ENCODE peak calls at places on chromosomes 13 and 19, in eight cellular contexts. W is iris pigment epithelial cell; Q is progenitor cell of endocrine pancreas; Y is NCI-H1930; F is lung microvascular endothelial cell; O is HFFc6; D is AG08396; I is activated naive CD4-positive, alpha-beta T cell. G is an unnamed sample.

GRCh38 chr13:113609616-113610015 is 25.1 kb downstream of the TFDP1 start:
- DNase-seq in W (no peak), F (no peak), Y (no peak), I (no peak), O (no peak), Q (no peak), D (no peak), G (no peak)

GRCh38 chr19:38303517-38304351 is at the start of gene C19orf33:
- DNase-seq in W (no peak), O (no peak), F (no peak), D (no peak), Q (no peak), Y (no peak), I (no peak), G (peak)

GRCh38 chr19:1430201-1430621 is 8.0 kb upstream of the RPS15 start:
- DNase-seq in Y (no peak), O (no peak), F (no peak), I (no peak), W (no peak), Q (no peak), D (no peak), G (no peak)

GRCh38 chr19:10929402-10929794 is 787 bp downstream of the TIMM29 start:
- DNase-seq in D (no peak), O (no peak), W (no peak), I (no peak), Q (no peak), F (no peak), Y (no peak), G (no peak)

GRCh38 chr19:58054792-58055482 is 4.1 kb upstream of the ZNF135 start:
- DNase-seq in I (no peak), W (peak), Q (no peak), Y (peak), D (peak), F (no peak), O (no peak), G (no peak)

GRCh38 chr19:14971474-14971873 is 8.2 kb downstream of the SLC1A6 start:
- DNase-seq in I (no peak), F (no peak), Q (no peak), O (no peak), W (no peak), D (no peak), Y (no peak), G (no peak)

GRCh38 chr19:49151339-49152217 is 3.6 kb downstream of the HRC start:
- DNase-seq in Y (peak), O (no peak), Q (peak), W (peak), I (no peak), F (no peak), D (peak), G (no peak)

GRCh38 chr13:111900390-111901180 is 166.4 kb upstream of the SOX1 start:
- DNase-seq in O (no peak), Y (no peak), W (no peak), F (no peak), D (no peak), I (no peak), Q (no peak), G (no peak)

GRCh38 chr19:42480335-42481095 is 37.8 kb upstream of the CXCL17 start:
- DNase-seq in D (peak), Y (no peak), W (peak), O (peak), I (no peak), Q (no peak), F (peak), G (peak)

GRCh38 chr19:30856376-30856775 is 484.2 kb downstream of the ZNF536 start:
- DNase-seq in Y (no peak), W (no peak), D (no peak), F (no peak), Q (no peak), I (no peak), O (no peak), G (no peak)

GRCh38 chr13:110136660-110137585 is 170.0 kb downstream of the COL4A1 start:
- DNase-seq in I (no peak), Q (no peak), W (no peak), O (no peak), F (no peak), Y (no peak), D (no peak), G (no peak)

GRCh38 chr19:30361721-30362120 is 10.5 kb upstream of the ZNF536 start:
- DNase-seq in F (no peak), O (no peak), Y (no peak), Q (no peak), I (no peak), D (no peak), W (no peak), G (no peak)

GRCh38 chr13:111177081-111177711 is 62.1 kb downstream of the ARHGEF7 start:
- DNase-seq in Q (no peak), F (peak), D (no peak), W (peak), Y (no peak), O (no peak), I (no peak), G (peak)

GRCh38 chr13:50798923-50799322 is 44.6 kb downstream of the DLEU7 start:
- DNase-seq in I (no peak), W (peak), O (no peak), F (no peak), Y (no peak), Q (no peak), D (no peak), G (peak)

GRCh38 chr13:87680298-87680697 is 9.1 kb downstream of the SLITRK5 start:
- DNase-seq in O (no peak), I (no peak), Q (no peak), Y (no peak), D (no peak), W (no peak), F (no peak), G (no peak)

GRCh38 chr13:44930907-44931676 is 58.2 kb downstream of the NUFIP1 start:
- DNase-seq in D (no peak), F (no peak), Y (no peak), O (peak), Q (no peak), I (no peak), W (peak), G (no peak)

GRCh38 chr13:51324714-51325440 is 14.6 kb upstream of the SERPINE3 start:
- DNase-seq in I (no peak), O (no peak), Q (no peak), F (no peak), W (no peak), Y (no peak), D (no peak), G (no peak)

GRCh38 chr13:36858285-36858684 is 39.3 kb downstream of the RFXAP start:
- DNase-seq in I (no peak), F (peak), O (peak), Y (peak), D (peak), W (peak), Q (no peak), G (peak)

GRCh38 chr13:93818345-93818744 is 591.7 kb downstream of the GPC6 start:
- DNase-seq in Y (no peak), O (no peak), F (no peak), W (no peak), Q (no peak), D (no peak), I (no peak), G (no peak)

GRCh38 chr13:111248822-111249221 is 71.6 kb upstream of the TEX29 start:
- DNase-seq in I (no peak), O (no peak), Q (no peak), D (no peak), Y (no peak), F (no peak), W (no peak), G (no peak)

GRCh38 chr13:49936943-49937273 is 768 bp upstream of the SPRYD7 start:
- DNase-seq in Y (no peak), F (peak), W (no peak), O (no peak), Q (no peak), I (no peak), D (no peak), G (no peak)

GRCh38 chr19:3857449-3858003 is 11.3 kb downstream of the ZFR2 start:
- DNase-seq in Y (no peak), D (no peak), W (no peak), Q (no peak), F (no peak), I (no peak), O (no peak), G (no peak)

GRCh38 chr13:42876810-42877550 is 95.6 kb downstream of the FAM216B start:
- DNase-seq in I (no peak), F (no peak), Y (no peak), O (peak), D (no peak), Q (no peak), W (peak), G (peak)

GRCh38 chr19:718251-719024 is 9.7 kb downstream of the PALM start:
- DNase-seq in O (no peak), I (no peak), Y (no peak), D (no peak), F (no peak), W (no peak), Q (no peak), G (no peak)

GRCh38 chr13:106133025-106133424 is 402.4 kb downstream of the EFNB2 start:
- DNase-seq in D (peak), I (no peak), F (no peak), O (peak), Q (no peak), W (peak), Y (no peak), G (peak)

GRCh38 chr13:44068169-44068568 is 188.5 kb downstream of the LACC1 start:
- DNase-seq in I (no peak), Y (no peak), Q (no peak), F (no peak), D (peak), W (peak), O (peak), G (peak)

GRCh38 chr19:49920624-49921363 is 8.2 kb upstream of the ATF5 start:
- DNase-seq in F (no peak), I (no peak), D (no peak), W (no peak), Y (no peak), O (no peak), Q (no peak), G (no peak)

GRCh38 chr19:35718345-35719041 is 690 bp downstream of the KMT2B start:
- DNase-seq in Y (no peak), I (peak), Q (no peak), W (peak), F (peak), O (no peak), D (peak), G (no peak)

GRCh38 chr13:24688111-24688510 is 7.9 kb downstream of the ATP12A start:
- DNase-seq in O (no peak), I (no peak), W (no peak), F (no peak), Y (no peak), Q (no peak), D (no peak), G (no peak)

GRCh38 chr13:112182251-112182650 is 115.3 kb downstream of the SOX1 start:
- DNase-seq in Q (no peak), F (no peak), O (no peak), D (no peak), Y (no peak), I (no peak), W (no peak), G (no peak)

GRCh38 chr13:91468301-91468700 is 69.9 kb downstream of the GPC5 start:
- DNase-seq in W (peak), Y (no peak), Q (no peak), D (no peak), I (no peak), F (no peak), O (no peak), G (peak)

GRCh38 chr13:111908391-111908790 is 158.6 kb upstream of the SOX1 start:
- DNase-seq in D (no peak), F (no peak), I (no peak), Q (peak), W (no peak), O (no peak), Y (no peak), G (no peak)

GRCh38 chr13:99310382-99311031 is 3.3 kb upstream of the GPR183 start:
- DNase-seq in O (peak), I (no peak), Y (no peak), F (no peak), W (peak), Q (no peak), D (peak), G (no peak)

GRCh38 chr19:31071157-31071855 is 277.9 kb downstream of the TSHZ3 start:
- DNase-seq in D (no peak), Y (no peak), I (no peak), Q (no peak), O (no peak), W (no peak), F (no peak), G (no peak)

GRCh38 chr13:113442354-113442984 is 10.8 kb downstream of the ADPRHL1 start:
- DNase-seq in F (no peak), O (no peak), Q (no peak), I (no peak), D (no peak), W (no peak), Y (no peak), G (no peak)